ENCODE peak calls at places on chromosomes 13 and 19, in four cellular contexts. S is HCT116, R is HepG2, Y is K562. F is an unnamed sample.

GRCh38 chr19:49651029-49651825 is 9.2 kb downstream of the SCAF1 start:
- DNase-seq in R (no peak), S (no peak), Y (no peak), F (no peak)

GRCh38 chr13:50670847-50671542 is 172.5 kb downstream of the DLEU7 start:
- DNase-seq in S (no peak), Y (no peak), R (no peak), F (no peak)

GRCh38 chr19:17777840-17778620 is 16.9 kb upstream of the B3GNT3 start:
- DNase-seq in R (peak), S (peak), Y (peak), F (peak)

GRCh38 chr19:29527500-29528328 is 1.9 kb downstream of the VSTM2B start:
- DNase-seq in Y (no peak), S (no peak), R (no peak), F (no peak)

GRCh38 chr13:99956473-99957349 is 14.9 kb downstream of the ZIC5 start:
- DNase-seq in R (peak), Y (no peak), S (no peak), F (peak)

GRCh38 chr13:73248711-73249580 is 190.1 kb downstream of the KLF5 start:
- DNase-seq in R (no peak), Y (no peak), S (peak), F (peak)

GRCh38 chr13:32153056-32153455 is 121.5 kb downstream of the FRY start:
- DNase-seq in S (no peak), R (no peak), Y (no peak), F (no peak)

GRCh38 chr13:42926043-42926442 is 66.0 kb downstream of the EPSTI1 start:
- DNase-seq in S (no peak), Y (no peak), R (no peak), F (no peak)

GRCh38 chr13:90118467-90119071 is 1228.9 kb upstream of the MIR17HG start:
- DNase-seq in R (no peak), S (no peak), Y (no peak), F (no peak)

GRCh38 chr19:2385053-2385721 is 25.1 kb downstream of the TMPRSS9 start:
- DNase-seq in Y (peak), S (peak), R (peak), F (peak)

GRCh38 chr19:16527971-16528521 is 14.2 kb downstream of the CHERP start:
- DNase-seq in Y (peak), R (no peak), S (no peak), F (peak)

GRCh38 chr13:49635599-49636433 is 7.5 kb downstream of the ARL11 start:
- DNase-seq in S (no peak), R (peak), Y (no peak), F (no peak)

GRCh38 chr13:89393758-89394157 is 1722.6 kb downstream of the SLITRK5 start:
- DNase-seq in Y (no peak), S (no peak), R (no peak), F (no peak)

GRCh38 chr19:10533656-10534386 is 9.9 kb upstream of the ATG4D start:
- DNase-seq in Y (no peak), S (no peak), R (no peak), F (no peak)

GRCh38 chr13:94209110-94209509 is 270.4 kb downstream of the DCT start:
- DNase-seq in R (no peak), Y (no peak), S (no peak), F (no peak)

GRCh38 chr19:39419003-39419402 is 6.5 kb downstream of the PLEKHG2 start:
- DNase-seq in Y (no peak), S (no peak), R (no peak), F (no peak)

GRCh38 chr19:58562126-58563033 is 4.0 kb upstream of the UBE2M start:
- DNase-seq in R (no peak), Y (no peak), S (no peak), F (peak)

GRCh38 chr19:3665681-3666544 is 34.4 kb downstream of the PIP5K1C start:
- DNase-seq in R (peak), S (no peak), Y (peak), F (peak)

GRCh38 chr19:8702350-8702749 is 3.8 kb upstream of the ACTL9 start:
- DNase-seq in S (no peak), R (no peak), Y (no peak), F (no peak)

DNA sequence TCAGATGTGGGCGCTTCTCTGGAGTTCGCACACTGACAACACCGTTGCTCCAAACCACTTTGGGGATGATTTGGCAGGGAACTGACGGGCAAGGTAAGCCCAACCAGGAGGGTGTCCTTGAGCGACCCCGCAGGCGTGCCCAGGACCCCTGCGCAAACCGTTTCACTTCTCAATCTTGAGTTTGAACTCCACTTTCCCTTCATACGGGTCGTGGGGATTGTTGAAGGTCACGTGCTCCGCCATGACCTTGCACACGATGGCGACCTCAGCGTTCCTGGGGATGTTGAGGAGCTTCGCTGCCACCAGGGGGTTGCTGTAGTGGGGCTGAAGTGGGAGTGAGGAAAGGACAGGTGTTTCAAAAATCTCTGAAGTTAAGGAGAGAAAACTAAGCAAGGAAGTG is 8.8 kb downstream of the ATP4B start:
- DNase-seq in S (no peak), Y (no peak), R (no peak), F (no peak)
- TF ChIP-seq ELF1 in S (no peak), Y (no peak), R (no peak), F (no peak)

GRCh38 chr13:22915442-22916082 is 265.2 kb upstream of the SGCG start:
- DNase-seq in R (no peak), Y (peak), S (peak), F (peak)
- TF ChIP-seq ELF1 in R (no peak), Y (no peak), S (no peak), F (no peak)

DNA sequence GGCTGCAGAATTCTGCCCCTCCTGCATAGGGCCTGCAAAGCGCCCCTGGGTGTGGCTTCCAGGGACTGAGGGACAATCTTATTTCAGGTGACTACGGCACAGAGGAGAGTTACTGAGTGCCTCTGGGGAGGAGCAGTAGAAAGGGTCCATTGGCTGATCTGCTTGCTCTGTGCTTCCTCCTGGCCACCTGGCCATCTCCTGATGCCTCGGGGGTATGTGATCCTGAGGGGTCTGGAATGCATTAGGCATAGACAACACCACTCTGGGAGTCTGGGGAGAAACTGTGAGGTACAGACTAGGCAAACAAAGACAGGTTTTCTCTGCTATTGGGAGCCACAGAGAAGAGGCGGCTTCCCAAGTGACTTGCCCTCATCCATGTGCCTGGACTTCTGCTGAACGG is 2.8 kb downstream of the KCTD15 start:
- DNase-seq in S (no peak), R (no peak), Y (no peak), F (peak)
- TF ChIP-seq ELF1 in S (no peak), R (no peak), Y (no peak), F (no peak)

GRCh38 chr19:19554074-19555023 is 16.3 kb downstream of the CILP2 start:
- DNase-seq in R (no peak), Y (peak), S (no peak), F (peak)

GRCh38 chr19:19551862-19552192 is 13.8 kb downstream of the CILP2 start:
- DNase-seq in R (no peak), Y (no peak), S (no peak), F (no peak)

GRCh38 chr19:19550972-19551861 is 13.2 kb downstream of the CILP2 start:
- DNase-seq in S (no peak), Y (no peak), R (no peak), F (no peak)

GRCh38 chr19:19553670-19554069 is 15.6 kb downstream of the CILP2 start:
- DNase-seq in S (no peak), Y (no peak), R (no peak), F (no peak)

GRCh38 chr19:19552811-19553210 is 14.7 kb downstream of the CILP2 start:
- DNase-seq in Y (peak), S (no peak), R (no peak), F (peak)
- TF ChIP-seq ELF1 in Y (no peak), S (no peak), R (no peak), F (no peak)

DNA sequence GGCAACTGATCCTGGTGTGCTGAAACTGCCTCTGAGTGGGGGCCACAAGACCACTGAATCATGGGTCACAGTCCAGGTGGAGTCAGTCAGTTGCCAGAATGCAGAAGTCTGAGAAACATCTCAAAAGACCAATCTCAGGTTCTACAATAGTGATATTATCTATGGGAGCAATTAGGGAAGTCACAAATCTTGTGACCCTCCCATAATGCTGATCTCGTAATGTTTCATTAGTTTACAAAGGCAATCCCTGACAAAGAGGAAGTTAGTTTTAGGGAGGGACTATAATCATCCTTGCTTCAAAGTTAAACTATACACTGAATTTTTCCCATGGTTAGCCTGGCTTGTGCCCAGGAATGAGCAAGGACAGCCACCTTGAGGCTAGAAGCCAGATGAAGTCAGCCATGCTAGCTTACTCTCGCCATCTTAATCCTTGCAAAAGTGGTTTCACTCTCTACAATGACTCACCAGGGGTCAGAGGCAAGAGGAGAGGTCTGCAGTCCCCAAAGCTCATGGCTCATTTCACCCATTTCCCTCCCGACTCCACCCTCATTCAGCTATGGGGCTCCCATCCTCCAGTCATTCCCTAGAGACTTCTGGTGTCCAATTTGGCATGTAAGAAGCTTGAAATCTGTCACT is 5.4 kb downstream of the CEACAM3 start:
- DNase-seq in S (no peak), Y (no peak), R (no peak), F (no peak)
- TF ChIP-seq ELF1 in S (no peak), Y (no peak), R (no peak), F (no peak)

F was measured in SK-N-SH.